ENCODE peak calls at places on chromosomes 6 and 20, in six cellular contexts. K, O, J, W, D and I are unnamed samples.

GRCh38 chr6:47934023-47934422 is 152.2 kb downstream of the OPN5 start:
- DNase-seq in K (no peak), O (no peak), J (no peak), W (peak; percentile 28), D (no peak), I (no peak)

GRCh38 chr20:37797669-37798175 is 103.9 kb downstream of the CTNNBL1 start:
- DNase-seq in K (no peak), O (no peak), J (no peak), W (no peak), D (no peak), I (no peak)

GRCh38 chr6:27230758-27231111 is 16.8 kb upstream of the PRSS16 start:
- DNase-seq in K (no peak), O (no peak), J (no peak), W (no peak), D (no peak), I (no peak)

GRCh38 chr6:112979830-112980229 is 632.7 kb downstream of the RFPL4B start:
- DNase-seq in K (no peak), O (no peak), J (no peak), W (no peak), D (no peak), I (no peak)

GRCh38 chr20:12989586-12989985 is 19.2 kb upstream of the SPTLC3 start:
- DNase-seq in K (no peak), O (no peak), J (no peak), W (no peak), D (no peak), I (no peak)

GRCh38 chr6:127457444-127458064 is 1.6 kb downstream of the KIAA0408 start:
- DNase-seq in K (no peak), O (no peak), J (no peak), W (no peak), D (no peak), I (no peak)

GRCh38 chr6:20061952-20062351 is 150.3 kb downstream of the MBOAT1 start:
- DNase-seq in K (no peak), O (no peak), J (no peak), W (no peak), D (no peak), I (no peak)

GRCh38 chr6:87333591-87334181 is 4.6 kb upstream of the GJB7 start:
- DNase-seq in K (no peak), O (no peak), J (no peak), W (no peak), D (no peak), I (no peak)

GRCh38 chr6:153698637-153699036 is 340.4 kb upstream of the OPRM1 start:
- DNase-seq in K (no peak), O (no peak), J (no peak), W (no peak), D (no peak), I (no peak)

GRCh38 chr6:72260489-72260888 is 361.4 kb upstream of the KCNQ5 start:
- DNase-seq in K (no peak), O (no peak), J (no peak), W (no peak), D (no peak), I (no peak)

DNA sequence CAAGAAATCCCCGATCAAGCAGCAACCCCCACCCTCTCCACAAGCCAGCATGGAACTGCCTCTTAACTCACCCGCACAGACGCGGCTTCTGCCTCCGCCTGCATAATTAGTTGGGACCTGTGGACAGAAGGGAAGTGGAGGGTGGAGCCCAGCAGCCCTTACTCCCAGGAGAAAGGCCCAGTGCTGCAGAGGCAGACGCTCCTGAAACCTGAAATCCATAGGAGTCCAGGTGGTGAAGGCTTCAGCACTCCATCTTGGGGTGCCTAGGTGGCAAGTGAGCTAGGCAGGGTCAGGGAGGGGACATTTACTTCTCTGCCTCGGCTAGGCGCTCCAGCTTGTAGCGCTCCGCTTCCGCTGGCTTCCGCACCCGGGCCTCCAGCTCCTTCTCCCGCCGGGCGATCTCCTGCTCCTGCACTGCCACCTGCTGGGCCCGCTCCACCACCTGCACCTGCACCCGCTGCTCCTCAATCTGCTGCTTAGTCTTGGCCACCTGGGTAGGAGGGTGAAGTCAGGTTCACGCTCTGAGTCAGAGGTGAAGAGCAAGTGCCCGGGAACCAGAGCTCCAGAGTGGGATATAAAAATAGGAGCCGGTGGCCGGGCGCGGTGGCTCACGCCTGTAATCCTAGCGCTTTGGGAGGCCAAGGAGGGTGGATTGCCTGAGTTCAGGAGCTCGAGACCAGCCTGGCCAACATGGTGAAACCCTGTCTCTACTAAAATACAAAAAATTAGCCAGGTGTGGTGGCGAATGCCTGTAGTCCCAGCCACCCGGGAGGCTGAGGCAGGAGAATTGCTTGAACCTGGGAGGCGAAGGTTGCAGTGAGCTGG is 10.7 kb downstream of the TUBB start:
- DNase-seq in K (peak; percentile 61), O (peak; percentile 93), J (peak; percentile 91), W (peak; percentile 65), D (peak; percentile 73), I (peak; percentile 92)
- H3K36me3 ChIP-seq in K (no peaks in the 10 kb centered on the region), O (peaks cover 75% of the 10 kb centered on the region), J (peaks cover 59% of the 10 kb centered on the region), W (peaks cover 96% of the 10 kb centered on the region), D (peaks cover 24% of the 10 kb centered on the region), I (peaks cover 22% of the 10 kb centered on the region)

GRCh38 chr6:43311681-43312080 is 3.1 kb upstream of the CRIP3 start:
- DNase-seq in K (no peak), O (no peak), J (no peak), W (no peak), D (no peak), I (no peak)

GRCh38 chr6:43310624-43311023 is 2.0 kb upstream of the CRIP3 start:
- DNase-seq in K (no peak), O (no peak), J (no peak), W (no peak), D (no peak), I (no peak)

GRCh38 chr6:43310137-43310536 is 1.5 kb upstream of the CRIP3 start:
- DNase-seq in K (no peak), O (no peak), J (no peak), W (no peak), D (no peak), I (peak; percentile 5)

GRCh38 chr6:43317968-43318367 is 9.3 kb upstream of the CRIP3 start:
- DNase-seq in K (no peak), O (no peak), J (no peak), W (no peak), D (no peak), I (no peak)

GRCh38 chr6:43313813-43314212 is 5.2 kb upstream of the CRIP3 start:
- DNase-seq in K (no peak), O (no peak), J (no peak), W (no peak), D (no peak), I (no peak)
- H3K4me1 ChIP-seq in K (no peaks in the 10 kb centered on the region), O (peaks cover 41% of the 10 kb centered on the region), J (peaks cover 3% of the 10 kb centered on the region), W (peaks cover 4% of the 10 kb centered on the region), D (peaks cover 6% of the 10 kb centered on the region), I (peaks cover 2% of the 10 kb centered on the region)

DNA sequence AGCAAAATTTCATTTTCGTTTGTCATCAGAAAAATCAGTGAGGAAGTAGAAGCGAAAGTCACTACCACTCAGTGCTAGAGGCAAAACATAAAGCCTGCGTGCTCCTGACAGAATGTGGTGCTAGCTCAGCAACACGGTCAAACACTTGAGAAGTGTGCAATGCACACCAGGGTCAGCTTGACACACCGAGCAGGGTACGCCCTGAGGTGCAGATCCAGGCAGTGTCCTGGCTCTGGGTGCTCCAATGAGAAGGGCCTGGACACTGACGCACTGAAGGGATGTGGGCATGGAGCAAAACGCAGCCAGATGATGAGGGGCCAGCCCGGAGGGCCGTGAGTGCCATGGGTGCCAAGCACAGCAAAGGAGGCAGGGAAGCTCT is 5.9 kb downstream of the RNASET2 start:
- DNase-seq in K (no peak), O (peak; percentile 83), J (no peak), W (no peak), D (no peak), I (no peak)
- H3K4me3 ChIP-seq in K (no peak overlapping the region), O (peak overlapping the region; percentile 17), J (no peak overlapping the region), W (peak overlapping the region; percentile 40), D (peak overlapping the region; percentile 61), I (no peak overlapping the region)

DNA sequence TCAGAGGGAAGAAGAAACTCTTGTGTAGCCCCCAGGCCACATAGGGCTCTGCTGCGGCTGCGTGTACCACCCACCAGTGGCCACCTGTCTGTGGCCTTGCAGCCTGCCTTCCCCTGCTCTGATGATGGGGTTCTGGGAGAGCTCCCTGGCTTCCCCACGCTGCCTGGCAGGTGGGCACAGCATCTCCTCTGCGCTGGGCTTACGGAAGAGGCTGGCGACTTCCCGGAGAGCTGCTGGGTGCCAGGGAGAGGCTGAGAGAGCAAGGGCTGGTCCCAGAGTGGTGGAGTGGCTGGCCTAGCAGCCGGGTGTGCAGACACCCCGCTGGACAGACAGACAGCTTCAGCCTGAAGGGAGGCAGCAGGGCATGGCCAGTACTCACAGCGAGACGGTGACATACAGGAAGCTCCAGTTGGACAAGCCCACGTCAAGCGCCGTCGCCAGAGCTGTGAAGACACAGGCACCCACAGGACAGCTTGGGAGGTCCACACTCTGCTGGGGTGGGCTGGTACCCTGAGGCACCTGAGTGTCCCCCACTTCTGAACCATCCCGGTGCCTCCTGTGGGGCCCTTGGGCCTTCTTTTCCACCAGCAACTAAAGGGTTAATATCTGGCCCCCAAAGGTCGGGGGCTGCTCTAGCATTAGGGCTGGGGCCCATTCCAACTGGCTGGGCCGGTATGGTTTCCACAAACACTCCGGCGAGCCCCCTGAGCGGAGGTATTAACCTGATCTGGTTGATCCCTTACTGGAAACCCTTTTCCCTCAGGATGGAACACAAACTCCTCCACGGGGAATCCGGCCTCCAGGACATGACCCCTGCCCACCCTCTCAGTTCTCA is 48.1 kb upstream of the CDH22 start:
- DNase-seq in K (no peak), O (no peak), J (no peak), W (no peak), D (no peak), I (no peak)
- H3K36me3 ChIP-seq in K (no peaks in the 10 kb centered on the region), O (peaks cover 10% of the 10 kb centered on the region), J (no peaks in the 10 kb centered on the region), W (peaks cover 11% of the 10 kb centered on the region), D (peaks cover 24% of the 10 kb centered on the region), I (peaks cover 4% of the 10 kb centered on the region)